ENCODE peak calls at places on chromosomes 5 and 9, in six cellular contexts. One of them, this sample, is unnamed.

GRCh38 chr9:14479187-14479586 is 165.2 kb upstream of the NFIB start:
- DNase-seq in GM23248: no peak
- DNase-seq in ascending aorta: no peak
- DNase-seq in pancreas: no peak
- DNase-seq in IMR-90: no peak
- DNase-seq in cardiac muscle cell: no peak
- DNase-seq in this sample: no peak

GRCh38 chr5:164233796-164234195 is 728.4 kb downstream of the MAT2B start:
- DNase-seq in IMR-90: no peak
- DNase-seq in pancreas: no peak
- DNase-seq in GM23248: no peak
- DNase-seq in ascending aorta: no peak
- DNase-seq in cardiac muscle cell: no peak
- DNase-seq in this sample: no peak

GRCh38 chr5:181263633-181264032 is 2.7 kb upstream of the TRIM52 start:
- DNase-seq in cardiac muscle cell: no peak
- DNase-seq in ascending aorta: no peak
- DNase-seq in GM23248: no peak
- DNase-seq in IMR-90: no peak
- DNase-seq in pancreas: no peak
- DNase-seq in this sample: peak; percentile 56

GRCh38 chr5:140324834-140325195 is 21.6 kb downstream of the HBEGF start:
- DNase-seq in GM23248: peak; percentile 87
- DNase-seq in cardiac muscle cell: no peak
- DNase-seq in ascending aorta: no peak
- DNase-seq in IMR-90: peak; percentile 92
- DNase-seq in pancreas: no peak
- DNase-seq in this sample: no peak

GRCh38 chr5:146026307-146027010 is 78.9 kb downstream of the PLAC8L1 start:
- DNase-seq in pancreas: no peak
- DNase-seq in IMR-90: no peak
- DNase-seq in GM23248: no peak
- DNase-seq in cardiac muscle cell: no peak
- DNase-seq in ascending aorta: no peak
- DNase-seq in this sample: no peak

GRCh38 chr5:158658439-158659230 is 441.1 kb downstream of the EBF1 start:
- DNase-seq in ascending aorta: no peak
- DNase-seq in cardiac muscle cell: no peak
- DNase-seq in GM23248: peak; percentile 82
- DNase-seq in pancreas: no peak
- DNase-seq in IMR-90: peak; percentile 6
- DNase-seq in this sample: no peak

GRCh38 chr5:122295138-122295537 is 16.9 kb upstream of the SNCAIP start:
- DNase-seq in IMR-90: no peak
- DNase-seq in GM23248: peak; percentile 16
- DNase-seq in ascending aorta: no peak
- DNase-seq in pancreas: no peak
- DNase-seq in cardiac muscle cell: peak; percentile 33
- DNase-seq in this sample: no peak

GRCh38 chr9:99307846-99308245 is 85.8 kb downstream of the SEC61B start:
- DNase-seq in IMR-90: no peak
- DNase-seq in GM23248: no peak
- DNase-seq in ascending aorta: no peak
- DNase-seq in pancreas: no peak
- DNase-seq in cardiac muscle cell: no peak
- DNase-seq in this sample: no peak

GRCh38 chr9:94672811-94673487 is 33.6 kb upstream of the FBP1 start:
- DNase-seq in GM23248: peak; percentile 79
- DNase-seq in cardiac muscle cell: no peak
- DNase-seq in pancreas: no peak
- DNase-seq in IMR-90: peak; percentile 67
- DNase-seq in ascending aorta: no peak
- DNase-seq in this sample: no peak

GRCh38 chr9:118647331-118647730 is 721.9 kb downstream of the BRINP1 start:
- DNase-seq in IMR-90: no peak
- DNase-seq in ascending aorta: no peak
- DNase-seq in cardiac muscle cell: no peak
- DNase-seq in GM23248: no peak
- DNase-seq in pancreas: no peak
- DNase-seq in this sample: no peak

GRCh38 chr9:117189121-117189520 is 225.7 kb downstream of the ASTN2 start:
- DNase-seq in pancreas: no peak
- DNase-seq in IMR-90: peak; percentile 5
- DNase-seq in GM23248: peak; percentile 5
- DNase-seq in cardiac muscle cell: no peak
- DNase-seq in ascending aorta: no peak
- DNase-seq in this sample: no peak

GRCh38 chr5:343461-344401 is 22.2 kb downstream of the AHRR start:
- DNase-seq in GM23248: peak; percentile 94
- DNase-seq in cardiac muscle cell: peak; percentile 62
- DNase-seq in IMR-90: peak; percentile 73
- DNase-seq in pancreas: peak; percentile 81
- DNase-seq in ascending aorta: no peak
- DNase-seq in this sample: peak; percentile 95

GRCh38 chr5:159850192-159850573 is 66.1 kb upstream of the ADRA1B start:
- DNase-seq in ascending aorta: no peak
- DNase-seq in cardiac muscle cell: no peak
- DNase-seq in pancreas: no peak
- DNase-seq in IMR-90: peak; percentile 81
- DNase-seq in GM23248: peak; percentile 90
- DNase-seq in this sample: no peak
- H3K4me3 ChIP-seq in ascending aorta: no peak overlapping the region
- H3K4me3 ChIP-seq in cardiac muscle cell: no peak overlapping the region
- H3K4me3 ChIP-seq in pancreas: no peak overlapping the region
- H3K4me3 ChIP-seq in IMR-90: no peak overlapping the region
- H3K4me3 ChIP-seq in GM23248: no peak overlapping the region
- H3K4me3 ChIP-seq in this sample: no peak overlapping the region

GRCh38 chr9:120386390-120387131 is 193.4 kb downstream of the CDK5RAP2 start:
- DNase-seq in pancreas: no peak
- DNase-seq in IMR-90: no peak
- DNase-seq in cardiac muscle cell: no peak
- DNase-seq in GM23248: no peak
- DNase-seq in ascending aorta: no peak
- DNase-seq in this sample: no peak

GRCh38 chr9:120387257-120387999 is 192.5 kb downstream of the CDK5RAP2 start:
- DNase-seq in IMR-90: no peak
- DNase-seq in cardiac muscle cell: no peak
- DNase-seq in GM23248: no peak
- DNase-seq in pancreas: no peak
- DNase-seq in ascending aorta: no peak
- DNase-seq in this sample: no peak

GRCh38 chr9:120389867-120390266 is 190.1 kb downstream of the CDK5RAP2 start:
- DNase-seq in pancreas: no peak
- DNase-seq in IMR-90: no peak
- DNase-seq in ascending aorta: no peak
- DNase-seq in cardiac muscle cell: no peak
- DNase-seq in GM23248: no peak
- DNase-seq in this sample: no peak

GRCh38 chr9:120389300-120389699 is 190.7 kb downstream of the CDK5RAP2 start:
- DNase-seq in GM23248: no peak
- DNase-seq in ascending aorta: no peak
- DNase-seq in pancreas: no peak
- DNase-seq in IMR-90: no peak
- DNase-seq in cardiac muscle cell: no peak
- DNase-seq in this sample: no peak

DNA sequence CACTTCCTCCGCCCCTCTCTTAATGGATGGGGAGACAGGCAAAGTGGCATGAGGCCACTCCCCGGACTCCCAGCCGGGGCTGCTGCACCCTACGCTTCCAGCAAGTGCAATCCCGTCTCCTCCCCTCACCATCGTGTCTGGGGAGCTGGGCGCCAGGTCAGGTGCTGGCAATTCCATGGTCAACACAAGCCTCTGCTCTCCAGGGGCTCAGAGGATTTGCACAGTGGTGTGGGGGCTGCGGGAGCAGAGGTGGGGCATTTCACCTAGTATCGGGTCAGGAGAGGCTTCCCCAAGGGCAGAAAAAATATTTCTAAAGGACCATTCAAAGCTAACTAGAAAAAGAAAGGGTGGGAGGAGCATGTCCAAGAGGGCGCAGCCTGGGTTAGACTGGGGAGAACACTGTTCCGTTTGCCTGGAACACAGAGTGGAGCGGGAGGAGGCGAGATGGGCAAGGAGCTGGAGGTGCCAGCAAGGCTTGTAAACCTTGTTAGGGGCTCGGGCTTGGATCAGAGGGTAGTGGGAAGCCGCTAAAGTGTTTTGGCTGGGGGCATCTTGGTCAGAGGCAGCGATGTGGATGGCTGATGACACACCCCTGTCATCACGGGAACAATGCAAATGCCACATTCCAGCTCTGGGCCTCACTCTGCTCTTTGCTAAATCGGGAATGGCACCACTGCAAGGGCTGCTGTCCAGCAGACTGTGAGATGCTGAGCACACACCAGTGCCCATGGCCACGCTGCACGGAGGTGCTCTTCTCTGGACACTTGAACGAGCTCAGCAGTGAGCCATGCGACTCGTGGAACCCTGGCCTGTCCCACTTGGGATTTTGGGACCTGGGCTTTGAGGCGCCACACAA is 191.7 kb downstream of the CDK5RAP2 start:
- DNase-seq in IMR-90: no peak
- DNase-seq in pancreas: no peak
- DNase-seq in ascending aorta: no peak
- DNase-seq in cardiac muscle cell: peak; percentile 41
- DNase-seq in GM23248: no peak
- DNase-seq in this sample: no peak
- H3K36me3 ChIP-seq in IMR-90: peaks cover 26% of the 10 kb centered on the region
- H3K36me3 ChIP-seq in pancreas: no peaks in the 10 kb centered on the region
- H3K36me3 ChIP-seq in ascending aorta: peaks cover 26% of the 10 kb centered on the region
- H3K36me3 ChIP-seq in cardiac muscle cell: peaks cover 10% of the 10 kb centered on the region
- H3K36me3 ChIP-seq in GM23248: peaks cover 11% of the 10 kb centered on the region
- H3K36me3 ChIP-seq in this sample: no peaks in the 10 kb centered on the region

GRCh38 chr9:106893088-106893487 is 30.1 kb downstream of the ZNF462 start:
- DNase-seq in IMR-90: peak; percentile 74
- DNase-seq in GM23248: peak; percentile 80
- DNase-seq in pancreas: no peak
- DNase-seq in ascending aorta: no peak
- DNase-seq in cardiac muscle cell: no peak
- DNase-seq in this sample: no peak

GRCh38 chr9:106891286-106891685 is 28.3 kb downstream of the ZNF462 start:
- DNase-seq in cardiac muscle cell: no peak
- DNase-seq in ascending aorta: no peak
- DNase-seq in pancreas: no peak
- DNase-seq in GM23248: no peak
- DNase-seq in IMR-90: no peak
- DNase-seq in this sample: no peak

GRCh38 chr9:106892632-106893031 is 29.7 kb downstream of the ZNF462 start:
- DNase-seq in GM23248: peak; percentile 96
- DNase-seq in pancreas: no peak
- DNase-seq in cardiac muscle cell: peak; percentile 64
- DNase-seq in IMR-90: peak; percentile 98
- DNase-seq in ascending aorta: no peak
- DNase-seq in this sample: no peak

GRCh38 chr9:106888992-106889631 is 26.1 kb downstream of the ZNF462 start:
- DNase-seq in ascending aorta: no peak
- DNase-seq in GM23248: no peak
- DNase-seq in cardiac muscle cell: no peak
- DNase-seq in pancreas: no peak
- DNase-seq in IMR-90: no peak
- DNase-seq in this sample: no peak

DNA sequence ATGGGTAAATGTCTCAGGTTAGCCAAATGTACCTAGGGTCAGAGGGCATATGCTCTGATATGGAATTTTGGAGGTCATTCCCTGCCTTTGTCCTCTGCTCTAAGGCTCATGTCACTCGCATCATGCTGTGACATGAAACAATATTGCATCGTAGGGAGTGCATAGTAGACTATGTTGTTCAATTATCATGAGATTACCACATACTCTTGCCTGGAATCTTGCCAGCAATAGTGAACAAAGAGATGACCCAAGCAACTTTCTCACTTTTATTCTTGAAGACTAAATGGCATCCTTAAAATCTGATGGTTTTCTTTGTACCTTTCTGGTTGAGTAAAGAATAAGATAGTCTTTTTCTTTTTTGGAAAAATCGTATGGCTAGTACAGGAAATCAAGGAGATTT is 27.7 kb downstream of the ZNF462 start:
- DNase-seq in ascending aorta: no peak
- DNase-seq in IMR-90: no peak
- DNase-seq in pancreas: no peak
- DNase-seq in GM23248: no peak
- DNase-seq in cardiac muscle cell: no peak
- DNase-seq in this sample: no peak
- H3K4me1 ChIP-seq in ascending aorta: peaks cover under 1% of the 10 kb centered on the region
- H3K4me1 ChIP-seq in IMR-90: peaks cover 4% of the 10 kb centered on the region
- H3K4me1 ChIP-seq in pancreas: no peaks in the 10 kb centered on the region
- H3K4me1 ChIP-seq in GM23248: peaks cover 26% of the 10 kb centered on the region
- H3K4me1 ChIP-seq in cardiac muscle cell: peaks cover 44% of the 10 kb centered on the region
- H3K4me1 ChIP-seq in this sample: peaks cover 48% of the 10 kb centered on the region

GRCh38 chr5:93594591-93595419 is 11.8 kb downstream of the NR2F1 start:
- DNase-seq in GM23248: no peak
- DNase-seq in IMR-90: no peak
- DNase-seq in cardiac muscle cell: no peak
- DNase-seq in pancreas: no peak
- DNase-seq in ascending aorta: no peak
- DNase-seq in this sample: no peak

GRCh38 chr5:93596310-93596675 is 13.3 kb downstream of the NR2F1 start:
- DNase-seq in GM23248: no peak
- DNase-seq in cardiac muscle cell: no peak
- DNase-seq in pancreas: no peak
- DNase-seq in ascending aorta: no peak
- DNase-seq in IMR-90: no peak
- DNase-seq in this sample: no peak

GRCh38 chr5:93598141-93598996 is 15.3 kb downstream of the NR2F1 start:
- DNase-seq in GM23248: no peak
- DNase-seq in cardiac muscle cell: no peak
- DNase-seq in IMR-90: peak; percentile 56
- DNase-seq in ascending aorta: no peak
- DNase-seq in pancreas: peak; percentile 63
- DNase-seq in this sample: peak; percentile 87

GRCh38 chr5:93595420-93596136 is 12.6 kb downstream of the NR2F1 start:
- DNase-seq in cardiac muscle cell: no peak
- DNase-seq in pancreas: no peak
- DNase-seq in GM23248: no peak
- DNase-seq in ascending aorta: no peak
- DNase-seq in IMR-90: no peak
- DNase-seq in this sample: no peak

DNA sequence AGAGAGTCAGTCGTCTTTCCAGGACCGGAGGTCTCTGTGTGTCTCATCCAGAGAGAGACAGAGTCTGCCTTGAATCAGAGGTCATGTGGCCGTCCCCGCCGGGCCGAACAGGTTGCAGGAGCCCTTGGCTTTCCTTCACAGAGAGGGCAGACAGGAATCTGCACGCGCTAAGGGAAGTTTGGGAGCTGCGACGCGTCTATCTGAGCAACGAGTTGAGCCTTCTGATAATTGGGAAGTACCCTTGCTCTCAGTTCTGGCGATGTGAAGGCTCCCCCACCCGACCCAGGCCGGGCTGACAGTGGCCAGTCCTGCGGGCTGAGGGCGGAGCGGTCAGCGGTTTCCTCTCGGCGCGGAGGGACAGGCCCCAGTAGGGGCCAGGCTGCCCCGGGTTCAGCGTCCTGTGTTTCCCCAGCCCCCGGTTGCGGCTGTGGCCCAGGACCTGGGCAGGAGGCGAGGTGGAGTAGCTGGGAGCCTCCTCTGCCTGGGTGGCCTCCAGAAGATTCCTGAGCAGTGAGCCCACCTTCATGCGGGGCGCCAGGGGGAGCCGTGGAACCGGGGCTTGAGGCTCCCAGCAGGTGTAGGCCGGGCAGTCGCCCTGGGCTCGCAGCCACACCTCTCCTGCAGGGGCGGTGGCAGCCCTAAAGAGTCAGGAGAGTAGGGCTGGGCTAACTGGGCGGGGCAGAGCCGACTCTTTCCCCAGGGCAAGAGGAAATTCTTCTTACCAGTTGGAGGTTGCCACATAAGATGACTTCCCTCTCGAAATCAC is 13.8 kb downstream of the NR2F1 start:
- DNase-seq in IMR-90: no peak
- DNase-seq in pancreas: peak; percentile 60
- DNase-seq in GM23248: no peak
- DNase-seq in ascending aorta: no peak
- DNase-seq in cardiac muscle cell: no peak
- DNase-seq in this sample: peak; percentile 80
- H3K4me3 ChIP-seq in IMR-90: no peak overlapping the region
- H3K4me3 ChIP-seq in pancreas: no peak overlapping the region
- H3K4me3 ChIP-seq in GM23248: no peak overlapping the region
- H3K4me3 ChIP-seq in ascending aorta: no peak overlapping the region
- H3K4me3 ChIP-seq in cardiac muscle cell: no peak overlapping the region
- H3K4me3 ChIP-seq in this sample: no peak overlapping the region

This sample was measured in vagina.